ENCODE peak calls at places on chromosome 1, in seven cellular contexts. D is caudate nucleus, P is RPMI7951, G is NB4, Q is hepatic stellate cell, C is mucosa of descending colon, U is nephron progenitor cell. R is an unnamed sample.

GRCh38 chr1:240800291-240800690 is 188.3 kb upstream of the GREM2 start:
- DNase-seq in D (no peak), P (no peak), G (no peak), Q (no peak), C (no peak), U (no peak), R (no peak)

GRCh38 chr1:41241748-41242644 is at the start of gene SCMH1:
- DNase-seq in D (peak), P (peak), G (peak), Q (peak), C (peak), U (peak), R (peak)

GRCh38 chr1:173414136-173414535 is 63.0 kb upstream of the PRDX6 start:
- DNase-seq in D (no peak), P (no peak), G (no peak), Q (no peak), C (no peak), U (no peak), R (no peak)

GRCh38 chr1:158177705-158178450 is 2.8 kb upstream of the CD1D start:
- DNase-seq in D (peak), P (peak), G (no peak), Q (peak), C (peak), U (peak), R (peak)

GRCh38 chr1:27760411-27760810 is 12.6 kb upstream of the STX12 start:
- DNase-seq in D (no peak), P (no peak), G (no peak), Q (no peak), C (no peak), U (no peak), R (no peak)

GRCh38 chr1:38456564-38456876 is 403.1 kb downstream of the RRAGC start:
- DNase-seq in D (no peak), P (no peak), G (no peak), Q (no peak), C (no peak), U (no peak), R (no peak)

GRCh38 chr1:231844986-231845502 is 218.5 kb downstream of the DISC1 start:
- DNase-seq in D (no peak), P (no peak), G (no peak), Q (no peak), C (no peak), U (no peak), R (no peak)

GRCh38 chr1:229509576-229509975 is 1.4 kb upstream of the NUP133 start:
- DNase-seq in D (no peak), P (peak), G (peak), Q (no peak), C (no peak), U (no peak), R (no peak)

GRCh38 chr1:26861889-26862371 is 1.0 kb upstream of the SFN start:
- DNase-seq in D (no peak), P (no peak), G (no peak), Q (no peak), C (peak), U (no peak), R (no peak)

GRCh38 chr1:41073971-41074370 is 52.4 kb upstream of the SLFNL1 start:
- DNase-seq in D (no peak), P (peak), G (no peak), Q (peak), C (no peak), U (no peak), R (no peak)

GRCh38 chr1:99713006-99713405 is 53.4 kb downstream of the FRRS1 start:
- DNase-seq in D (no peak), P (no peak), G (no peak), Q (no peak), C (no peak), U (no peak), R (no peak)

GRCh38 chr1:54249798-54250497 is 50.0 kb downstream of the MRPL37 start:
- DNase-seq in D (no peak), P (peak), G (peak), Q (peak), C (no peak), U (no peak), R (peak)

GRCh38 chr1:36580524-36580923 is 97.8 kb upstream of the CSF3R start:
- DNase-seq in D (no peak), P (no peak), G (no peak), Q (no peak), C (no peak), U (no peak), R (no peak)

GRCh38 chr1:226444901-226445300 is 37.0 kb upstream of the PARP1 start:
- DNase-seq in D (no peak), P (no peak), G (peak), Q (no peak), C (no peak), U (no peak), R (no peak)